ENCODE peak calls at places on chromosome 4, in seven cellular contexts. One of them, this sample, is unnamed.

GRCh38 chr4:53801373-53801772 is 210.1 kb upstream of the LNX1 start:
- DNase-seq in HepG2: no peak
- DNase-seq in SK-N-SH: no peak
- DNase-seq in HCT116: no peak
- DNase-seq in H1: no peak
- DNase-seq in GM12878: no peak
- DNase-seq in K562: no peak
- DNase-seq in this sample: no peak

GRCh38 chr4:84778041-84778440 is 188.4 kb downstream of the WDFY3 start:
- DNase-seq in HepG2: no peak
- DNase-seq in SK-N-SH: no peak
- DNase-seq in HCT116: no peak
- DNase-seq in H1: no peak
- DNase-seq in GM12878: no peak
- DNase-seq in K562: no peak
- DNase-seq in this sample: no peak

GRCh38 chr4:149884046-149884445 is 68.4 kb upstream of the IQCM start:
- DNase-seq in HepG2: no peak
- DNase-seq in SK-N-SH: no peak
- DNase-seq in HCT116: no peak
- DNase-seq in H1: no peak
- DNase-seq in GM12878: no peak
- DNase-seq in K562: no peak
- DNase-seq in this sample: no peak

GRCh38 chr4:169080970-169081369 is 70.9 kb upstream of the CBR4 start:
- DNase-seq in HepG2: no peak
- DNase-seq in SK-N-SH: no peak
- DNase-seq in HCT116: no peak
- DNase-seq in H1: no peak
- DNase-seq in GM12878: no peak
- DNase-seq in K562: no peak
- DNase-seq in this sample: no peak

GRCh38 chr4:25174674-25175073 is 14.4 kb upstream of the SEPSECS start:
- DNase-seq in HepG2: no peak
- DNase-seq in SK-N-SH: no peak
- DNase-seq in HCT116: no peak
- DNase-seq in H1: no peak
- DNase-seq in GM12878: no peak
- DNase-seq in K562: peak
- DNase-seq in this sample: no peak

GRCh38 chr4:108849611-108850406 is 87.0 kb upstream of the ETNPPL start:
- DNase-seq in HepG2: no peak
- DNase-seq in SK-N-SH: no peak
- DNase-seq in HCT116: no peak
- DNase-seq in H1: no peak
- DNase-seq in GM12878: peak
- DNase-seq in K562: no peak
- DNase-seq in this sample: no peak

GRCh38 chr4:188534297-188534696 is 395.1 kb downstream of the TRIML1 start:
- DNase-seq in HepG2: peak
- DNase-seq in SK-N-SH: no peak
- DNase-seq in HCT116: no peak
- DNase-seq in H1: no peak
- DNase-seq in GM12878: no peak
- DNase-seq in K562: no peak
- DNase-seq in this sample: no peak

GRCh38 chr4:7418131-7418943 is 16.4 kb downstream of the PSAPL1 start:
- DNase-seq in HepG2: no peak
- DNase-seq in SK-N-SH: peak
- DNase-seq in HCT116: no peak
- DNase-seq in H1: no peak
- DNase-seq in GM12878: no peak
- DNase-seq in K562: no peak
- DNase-seq in this sample: no peak

GRCh38 chr4:99207069-99207743 is 11.8 kb downstream of the ADH6 start:
- DNase-seq in HepG2: no peak
- DNase-seq in SK-N-SH: no peak
- DNase-seq in HCT116: no peak
- DNase-seq in H1: no peak
- DNase-seq in GM12878: no peak
- DNase-seq in K562: no peak
- DNase-seq in this sample: no peak

GRCh38 chr4:98284640-98285046 is 23.5 kb downstream of the RAP1GDS1 start:
- DNase-seq in HepG2: no peak
- DNase-seq in SK-N-SH: no peak
- DNase-seq in HCT116: peak
- DNase-seq in H1: peak
- DNase-seq in GM12878: no peak
- DNase-seq in K562: no peak
- DNase-seq in this sample: no peak

GRCh38 chr4:189800545-189801088 is 140.1 kb upstream of the FRG1 start:
- DNase-seq in HepG2: no peak
- DNase-seq in SK-N-SH: no peak
- DNase-seq in HCT116: no peak
- DNase-seq in H1: no peak
- DNase-seq in GM12878: no peak
- DNase-seq in K562: no peak
- DNase-seq in this sample: no peak

GRCh38 chr4:143336828-143337599 is at the start of gene GAB1:
- DNase-seq in HepG2: peak
- DNase-seq in SK-N-SH: peak
- DNase-seq in HCT116: no peak
- DNase-seq in H1: no peak
- DNase-seq in GM12878: no peak
- DNase-seq in K562: peak
- DNase-seq in this sample: no peak

GRCh38 chr4:91064157-91064853 is 937.1 kb downstream of the CCSER1 start:
- DNase-seq in HepG2: peak
- DNase-seq in SK-N-SH: peak
- DNase-seq in HCT116: peak
- DNase-seq in H1: no peak
- DNase-seq in GM12878: no peak
- DNase-seq in K562: no peak
- DNase-seq in this sample: no peak

GRCh38 chr4:168811207-168811606 is 198.8 kb downstream of the CBR4 start:
- DNase-seq in HepG2: no peak
- DNase-seq in SK-N-SH: no peak
- DNase-seq in HCT116: no peak
- DNase-seq in H1: no peak
- DNase-seq in GM12878: no peak
- DNase-seq in K562: no peak
- DNase-seq in this sample: peak

GRCh38 chr4:175622887-175623286 is 189.2 kb downstream of the GPM6A start:
- DNase-seq in HepG2: no peak
- DNase-seq in SK-N-SH: no peak
- DNase-seq in HCT116: no peak
- DNase-seq in H1: no peak
- DNase-seq in GM12878: no peak
- DNase-seq in K562: no peak
- DNase-seq in this sample: peak

GRCh38 chr4:10635096-10635495 is 49.5 kb downstream of the CLNK start:
- DNase-seq in HepG2: no peak
- DNase-seq in SK-N-SH: no peak
- DNase-seq in HCT116: no peak
- DNase-seq in H1: no peak
- DNase-seq in GM12878: no peak
- DNase-seq in K562: no peak
- DNase-seq in this sample: no peak

GRCh38 chr4:140300271-140300970 is 73.0 kb upstream of the SCOC start:
- DNase-seq in HepG2: no peak
- DNase-seq in SK-N-SH: no peak
- DNase-seq in HCT116: peak
- DNase-seq in H1: no peak
- DNase-seq in GM12878: no peak
- DNase-seq in K562: no peak
- DNase-seq in this sample: no peak

GRCh38 chr4:22129454-22130075 is 181.0 kb upstream of the KCNIP4 start:
- DNase-seq in HepG2: peak
- DNase-seq in SK-N-SH: peak
- DNase-seq in HCT116: peak
- DNase-seq in H1: peak
- DNase-seq in GM12878: no peak
- DNase-seq in K562: peak
- DNase-seq in this sample: no peak

GRCh38 chr4:54661686-54662085 is 3.9 kb downstream of the KIT start:
- DNase-seq in HepG2: no peak
- DNase-seq in SK-N-SH: no peak
- DNase-seq in HCT116: no peak
- DNase-seq in H1: no peak
- DNase-seq in GM12878: no peak
- DNase-seq in K562: no peak
- DNase-seq in this sample: no peak

GRCh38 chr4:153950100-153950979 is 161.5 kb upstream of the SFRP2 start:
- DNase-seq in HepG2: peak
- DNase-seq in SK-N-SH: no peak
- DNase-seq in HCT116: no peak
- DNase-seq in H1: no peak
- DNase-seq in GM12878: no peak
- DNase-seq in K562: peak
- DNase-seq in this sample: no peak

GRCh38 chr4:150390531-150390910 is 191.4 kb upstream of the MAB21L2 start:
- DNase-seq in HepG2: no peak
- DNase-seq in SK-N-SH: no peak
- DNase-seq in HCT116: no peak
- DNase-seq in H1: no peak
- DNase-seq in GM12878: no peak
- DNase-seq in K562: no peak
- DNase-seq in this sample: no peak

GRCh38 chr4:144687466-144687865 is 41.5 kb downstream of the HHIP start:
- DNase-seq in HepG2: no peak
- DNase-seq in SK-N-SH: no peak
- DNase-seq in HCT116: no peak
- DNase-seq in H1: no peak
- DNase-seq in GM12878: no peak
- DNase-seq in K562: no peak
- DNase-seq in this sample: no peak

GRCh38 chr4:123096038-123096437 is 173.6 kb upstream of the NUDT6 start:
- DNase-seq in HepG2: peak
- DNase-seq in SK-N-SH: no peak
- DNase-seq in HCT116: peak
- DNase-seq in H1: no peak
- DNase-seq in GM12878: no peak
- DNase-seq in K562: peak
- DNase-seq in this sample: no peak

GRCh38 chr4:1767770-1768366 is 25.2 kb upstream of the FGFR3 start:
- DNase-seq in HepG2: peak
- DNase-seq in SK-N-SH: peak
- DNase-seq in HCT116: no peak
- DNase-seq in H1: peak
- DNase-seq in GM12878: no peak
- DNase-seq in K562: peak
- DNase-seq in this sample: peak

GRCh38 chr4:97073194-97073593 is 1070.1 kb downstream of the STPG2 start:
- DNase-seq in HepG2: no peak
- DNase-seq in SK-N-SH: no peak
- DNase-seq in HCT116: no peak
- DNase-seq in H1: no peak
- DNase-seq in GM12878: no peak
- DNase-seq in K562: no peak
- DNase-seq in this sample: no peak

GRCh38 chr4:1612278-1613098 is 71.6 kb downstream of the FAM53A start:
- DNase-seq in HepG2: no peak
- DNase-seq in SK-N-SH: no peak
- DNase-seq in HCT116: no peak
- DNase-seq in H1: no peak
- DNase-seq in GM12878: no peak
- DNase-seq in K562: no peak
- DNase-seq in this sample: no peak

GRCh38 chr4:88803600-88804096 is 106.0 kb upstream of the NAP1L5 start:
- DNase-seq in HepG2: no peak
- DNase-seq in SK-N-SH: no peak
- DNase-seq in HCT116: no peak
- DNase-seq in H1: no peak
- DNase-seq in GM12878: peak
- DNase-seq in K562: no peak
- DNase-seq in this sample: no peak

GRCh38 chr4:87025023-87025613 is 90.3 kb downstream of the AFF1 start:
- DNase-seq in HepG2: no peak
- DNase-seq in SK-N-SH: no peak
- DNase-seq in HCT116: no peak
- DNase-seq in H1: no peak
- DNase-seq in GM12878: no peak
- DNase-seq in K562: no peak
- DNase-seq in this sample: no peak

GRCh38 chr4:90542216-90542615 is 415.0 kb downstream of the CCSER1 start:
- DNase-seq in HepG2: no peak
- DNase-seq in SK-N-SH: no peak
- DNase-seq in HCT116: no peak
- DNase-seq in H1: no peak
- DNase-seq in GM12878: no peak
- DNase-seq in K562: no peak
- DNase-seq in this sample: no peak

GRCh38 chr4:71200944-71201533 is 137.8 kb upstream of the SLC4A4 start:
- DNase-seq in HepG2: no peak
- DNase-seq in SK-N-SH: no peak
- DNase-seq in HCT116: no peak
- DNase-seq in H1: no peak
- DNase-seq in GM12878: no peak
- DNase-seq in K562: peak
- DNase-seq in this sample: no peak
- TF ChIP-seq JUND in HepG2: no peak
- TF ChIP-seq JUND in SK-N-SH: no peak
- TF ChIP-seq JUND in HCT116: no peak
- TF ChIP-seq JUND in H1: no peak
- TF ChIP-seq JUND in GM12878: no peak
- TF ChIP-seq JUND in K562: peak
- TF ChIP-seq JUND in this sample: no peak

DNA sequence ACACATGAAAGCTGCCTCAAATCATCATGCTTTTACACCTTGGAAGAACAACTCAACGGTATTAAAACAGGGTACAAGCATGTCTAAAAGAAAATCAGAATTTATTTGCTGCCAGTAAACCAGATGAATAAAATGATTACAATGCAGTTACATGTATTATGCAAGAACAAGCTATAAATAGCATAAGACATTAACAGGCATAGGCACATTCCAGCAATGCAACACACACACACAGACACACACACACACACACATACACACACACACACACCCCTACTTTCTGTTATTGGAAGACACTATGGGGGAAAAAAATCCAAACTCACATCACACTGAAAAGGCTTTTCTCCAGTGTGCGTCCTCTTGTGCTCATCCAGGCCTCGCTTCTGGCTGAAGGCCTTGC is 212.5 kb downstream of the PRDM5 start:
- DNase-seq in HepG2: no peak
- DNase-seq in SK-N-SH: no peak
- DNase-seq in HCT116: no peak
- DNase-seq in H1: no peak
- DNase-seq in GM12878: no peak
- DNase-seq in K562: no peak
- DNase-seq in this sample: no peak
- TF ChIP-seq JUND in HepG2: no peak
- TF ChIP-seq JUND in SK-N-SH: no peak
- TF ChIP-seq JUND in HCT116: no peak
- TF ChIP-seq JUND in H1: no peak
- TF ChIP-seq JUND in GM12878: no peak
- TF ChIP-seq JUND in K562: no peak
- TF ChIP-seq JUND in this sample: no peak

GRCh38 chr4:136342666-136343065 is 1189.6 kb downstream of the PCDH18 start:
- DNase-seq in HepG2: no peak
- DNase-seq in SK-N-SH: no peak
- DNase-seq in HCT116: no peak
- DNase-seq in H1: no peak
- DNase-seq in GM12878: no peak
- DNase-seq in K562: no peak
- DNase-seq in this sample: no peak
- TF ChIP-seq JUND in HepG2: no peak
- TF ChIP-seq JUND in SK-N-SH: no peak
- TF ChIP-seq JUND in HCT116: no peak
- TF ChIP-seq JUND in H1: no peak
- TF ChIP-seq JUND in GM12878: no peak
- TF ChIP-seq JUND in K562: no peak
- TF ChIP-seq JUND in this sample: no peak

GRCh38 chr4:26321326-26322276 is 787 bp downstream of the RBPJ start:
- DNase-seq in HepG2: peak
- DNase-seq in SK-N-SH: peak
- DNase-seq in HCT116: no peak
- DNase-seq in H1: no peak
- DNase-seq in GM12878: no peak
- DNase-seq in K562: peak
- DNase-seq in this sample: no peak
- TF ChIP-seq JUND in HepG2: no peak
- TF ChIP-seq JUND in SK-N-SH: no peak
- TF ChIP-seq JUND in HCT116: no peak
- TF ChIP-seq JUND in H1: no peak
- TF ChIP-seq JUND in GM12878: no peak
- TF ChIP-seq JUND in K562: no peak
- TF ChIP-seq JUND in this sample: no peak

This sample was measured in T47D.